ENCODE peak calls at places on chromosomes 4 and X, in four cellular contexts. R is AG10803, H is cardiac muscle cell, Q is fibroblast of pulmonary artery. O is an unnamed sample.

GRCh38 chr4:3449574-3450534 is 8.1 kb downstream of the HGFAC start:
- DNase-seq in R (no peak), H (no peak), Q (no peak), O (peak)

GRCh38 chrX:19855700-19856381 is 31.6 kb downstream of the SH3KBP1 start:
- DNase-seq in R (peak), H (no peak), Q (peak), O (no peak)

GRCh38 chrX:11381464-11381863 is 88.3 kb downstream of the AMELX start:
- DNase-seq in R (peak), H (peak), Q (peak), O (peak)

GRCh38 chr4:144817081-144817480 is 171.1 kb downstream of the HHIP start:
- DNase-seq in R (no peak), H (no peak), Q (peak), O (no peak)

GRCh38 chrX:105179644-105180043 is 40.9 kb downstream of the TEX13A start:
- DNase-seq in R (no peak), H (no peak), Q (no peak), O (no peak)

GRCh38 chr4:156201050-156201449 is 247.4 kb upstream of the CTSO start:
- DNase-seq in R (no peak), H (no peak), Q (no peak), O (no peak)

GRCh38 chr4:94578195-94578594 is 126.5 kb downstream of the PDLIM5 start:
- DNase-seq in R (no peak), H (no peak), Q (no peak), O (no peak)

GRCh38 chr4:162115323-162115722 is 48.5 kb downstream of the FSTL5 start:
- DNase-seq in R (no peak), H (no peak), Q (no peak), O (no peak)

GRCh38 chrX:132612990-132613564 is 124.2 kb upstream of the MBNL3 start:
- DNase-seq in R (peak), H (peak), Q (peak), O (peak)

GRCh38 chr4:186554890-186555827 is at the start of gene MTNR1A:
- DNase-seq in R (no peak), H (peak), Q (peak), O (peak)

GRCh38 chr4:8932884-8933283 is 61.2 kb upstream of the HMX1 start:
- DNase-seq in R (no peak), H (no peak), Q (no peak), O (no peak)

GRCh38 chr4:131551306-131551705 is 1597.8 kb upstream of the PCDH10 start:
- DNase-seq in R (no peak), H (no peak), Q (no peak), O (no peak)

GRCh38 chr4:41880022-41880837 is 55.0 kb upstream of the TMEM33 start:
- DNase-seq in R (no peak), H (no peak), Q (no peak), O (peak)

GRCh38 chr4:41882622-41883347 is 52.4 kb upstream of the TMEM33 start:
- DNase-seq in R (peak), H (peak), Q (peak), O (peak)

GRCh38 chr4:41880840-41881831 is 54.1 kb upstream of the TMEM33 start:
- DNase-seq in R (no peak), H (no peak), Q (peak), O (peak)

GRCh38 chr4:41883988-41884737 is 51.1 kb upstream of the TMEM33 start:
- DNase-seq in R (no peak), H (no peak), Q (no peak), O (no peak)

DNA sequence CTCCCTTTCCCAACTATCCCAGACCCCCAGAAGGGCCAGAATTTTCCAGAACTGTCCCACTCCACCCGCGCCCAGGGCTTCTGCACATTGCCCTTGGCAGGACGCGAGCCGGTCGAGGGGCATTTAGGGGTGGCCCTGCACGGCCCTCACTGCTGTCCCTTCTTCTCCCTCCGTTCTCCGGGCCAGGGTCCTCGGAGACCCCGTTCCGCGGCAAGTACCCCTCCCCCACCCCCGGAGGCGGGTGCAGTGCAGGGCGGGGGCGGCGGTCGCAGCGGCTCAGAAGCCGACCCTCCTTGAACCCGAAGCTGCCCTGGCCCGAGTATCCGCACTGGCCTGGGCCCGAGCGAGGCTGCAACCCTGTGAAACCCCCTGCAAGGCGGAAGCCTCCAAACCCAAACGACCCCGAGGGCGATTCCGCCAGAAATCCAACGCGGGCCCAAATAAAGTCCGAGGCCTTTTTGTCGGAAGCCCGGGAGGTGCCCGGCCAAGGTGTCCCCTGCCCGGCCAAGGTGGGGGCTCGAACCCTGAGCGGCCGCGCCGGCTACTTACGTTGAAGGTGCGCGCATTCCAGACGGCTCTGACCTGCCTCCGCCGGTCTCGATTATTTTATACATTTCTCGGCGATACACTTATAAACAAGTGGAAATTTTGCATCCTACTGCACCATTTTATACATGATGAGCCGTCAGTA is 53.2 kb upstream of the TMEM33 start:
- DNase-seq in R (no peak), H (no peak), Q (peak), O (peak)
- H3K4me3 ChIP-seq in R (no peak), H (peak), Q (peak), O (peak)

DNA sequence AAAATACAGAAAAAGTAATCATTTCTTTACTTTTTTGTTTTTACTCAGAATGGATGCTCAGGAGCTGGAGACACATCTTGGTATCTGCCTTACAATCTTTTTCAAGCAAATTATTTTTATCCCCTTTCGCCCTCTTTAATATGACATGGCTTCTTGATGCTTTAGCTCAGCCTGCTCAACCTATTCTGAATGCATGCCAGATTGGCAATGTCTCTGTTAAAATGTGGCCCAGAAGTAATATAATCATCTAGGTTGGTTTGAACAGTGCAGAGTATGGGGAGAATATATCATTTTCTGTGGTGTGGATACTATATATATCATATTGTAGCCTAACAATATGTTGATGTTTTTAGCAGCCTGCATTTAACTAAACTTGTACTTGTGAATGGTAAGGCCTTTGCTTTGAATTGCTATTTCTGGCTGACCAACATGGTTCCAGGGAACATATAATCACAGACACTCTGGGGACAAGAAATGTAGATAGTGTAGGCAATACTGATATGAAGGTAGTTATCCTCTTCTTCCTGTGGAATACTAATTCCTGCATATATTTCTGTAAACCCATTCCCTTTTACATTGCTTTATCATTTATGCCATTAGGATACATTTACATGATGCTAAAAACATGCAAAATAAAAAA is 282.7 kb downstream of the PPP3CA start:
- DNase-seq in R (no peak), H (no peak), Q (no peak), O (no peak)
- H3K4me3 ChIP-seq in R (no peak), H (no peak), Q (no peak), O (no peak)

DNA sequence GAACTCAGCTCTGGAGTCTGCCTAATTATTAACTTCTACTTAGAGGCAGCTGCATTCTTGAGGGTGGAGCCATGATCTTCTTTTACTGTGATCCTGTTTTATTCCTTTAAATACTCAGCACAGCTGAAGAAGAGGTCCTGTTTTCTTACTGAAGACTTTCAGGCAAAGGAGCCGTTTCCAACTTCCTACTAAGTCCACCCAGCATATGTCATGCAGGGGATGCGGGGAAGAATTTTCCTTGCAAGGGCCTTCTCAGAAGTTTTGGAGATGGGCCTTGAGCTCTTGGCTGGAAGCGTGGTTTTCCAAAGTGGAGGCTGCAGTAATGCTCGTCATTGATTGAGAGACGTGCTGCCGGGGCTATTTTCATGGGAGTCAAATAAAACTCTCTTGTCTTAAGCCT is 27.8 kb downstream of the FGF2 start:
- DNase-seq in R (peak), H (no peak), Q (no peak), O (no peak)
- H3K4me3 ChIP-seq in R (peak), H (no peak), Q (no peak), O (no peak)

GRCh38 chr4:41183021-41183553 is 31.3 kb downstream of the APBB2 start:
- DNase-seq in R (no peak), H (no peak), Q (no peak), O (no peak)

GRCh38 chr4:41184009-41184408 is 30.3 kb downstream of the APBB2 start:
- DNase-seq in R (no peak), H (no peak), Q (no peak), O (no peak)

GRCh38 chr4:41189669-41190068 is 24.7 kb downstream of the APBB2 start:
- DNase-seq in R (no peak), H (no peak), Q (no peak), O (no peak)

GRCh38 chr4:41189076-41189475 is 25.3 kb downstream of the APBB2 start:
- DNase-seq in R (no peak), H (no peak), Q (no peak), O (no peak)

DNA sequence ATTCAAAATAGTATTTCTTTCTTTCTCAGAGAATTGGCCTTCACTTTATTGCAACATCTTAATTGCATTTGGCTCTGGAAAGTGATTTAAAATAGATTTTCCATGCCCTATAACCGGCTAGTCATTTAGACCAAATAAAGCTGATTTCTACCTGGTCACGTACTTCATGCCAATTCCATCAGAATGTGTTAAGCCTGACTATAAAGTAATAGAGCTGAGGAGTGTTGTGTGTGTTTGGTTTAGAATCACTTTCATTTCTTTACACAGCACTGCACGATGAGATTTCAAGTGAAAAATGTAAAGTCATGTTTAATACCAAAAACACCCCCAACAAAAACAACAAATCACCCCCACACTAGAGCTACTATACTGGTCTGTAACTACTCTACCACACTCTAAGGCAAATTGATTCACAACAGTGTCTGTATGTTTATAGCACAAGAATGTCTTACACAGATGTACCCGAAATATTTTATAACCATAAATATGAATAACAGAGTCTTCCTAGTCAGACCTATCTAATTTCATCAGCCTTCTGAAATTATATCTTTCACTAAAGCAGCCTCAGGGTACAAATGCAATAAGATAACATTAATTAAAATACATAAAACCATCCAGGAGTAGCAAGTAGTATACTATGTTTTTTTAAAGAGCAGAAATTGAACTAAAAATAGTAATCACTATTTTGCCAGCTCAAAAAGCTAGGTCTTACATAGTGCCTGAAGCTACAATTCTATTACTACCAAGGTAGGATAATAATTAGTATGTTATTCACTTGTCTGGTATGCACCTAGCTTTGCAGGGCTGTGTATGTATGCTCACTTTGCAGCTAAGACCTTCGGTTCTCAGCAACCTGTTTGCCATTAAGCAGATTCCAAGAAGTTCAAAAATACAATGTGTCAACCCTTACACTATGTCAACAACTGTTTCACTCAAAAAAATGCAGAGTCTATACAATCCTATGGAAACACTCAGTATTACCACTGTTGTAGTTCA is 28.4 kb downstream of the APBB2 start:
- DNase-seq in R (peak), H (no peak), Q (no peak), O (no peak)
- H3K4me3 ChIP-seq in R (peak), H (no peak), Q (no peak), O (no peak)